ENCODE peak calls at places on chromosomes 7 and 10, in six cellular contexts. G is Panc1, H is cardiac muscle cell, K is transverse colon, W is HepG2, F is astrocyte. Z is an unnamed sample. For H3K4me1, the result is how much of the 10 kb centered on the place peaks cover.

GRCh38 chr7:44618045-44618444 is 11.6 kb downstream of the OGDH start:
- DNase-seq in G (no peak), H (no peak), K (no peak), W (no peak), F (no peak), Z (no peak)

GRCh38 chr7:35558841-35559240 is 136.1 kb downstream of the HERPUD2 start:
- DNase-seq in G (no peak), H (no peak), K (no peak), W (no peak), F (no peak), Z (no peak)

GRCh38 chr10:46022978-46023702 is 7.3 kb downstream of the NCOA4 start:
- DNase-seq in G (peak), H (peak), K (peak), W (peak), F (peak), Z (peak)

GRCh38 chr10:33198610-33199009 is 135.9 kb downstream of the NRP1 start:
- DNase-seq in G (no peak), H (no peak), K (no peak), W (peak), F (no peak), Z (no peak)

GRCh38 chr7:155980841-155981240 is 168.6 kb upstream of the SHH start:
- DNase-seq in G (no peak), H (no peak), K (no peak), W (no peak), F (no peak), Z (no peak)

GRCh38 chr7:106143711-106144347 is 31.7 kb upstream of the SYPL1 start:
- DNase-seq in G (no peak), H (no peak), K (no peak), W (no peak), F (no peak), Z (no peak)

GRCh38 chr7:144455040-144455404 is 51.5 kb upstream of the NOBOX start:
- DNase-seq in G (no peak), H (no peak), K (no peak), W (no peak), F (no peak), Z (no peak)

GRCh38 chr7:158743219-158743618 is 38.6 kb upstream of the NCAPG2 start:
- DNase-seq in G (no peak), H (no peak), K (no peak), W (no peak), F (no peak), Z (no peak)

GRCh38 chr7:106166651-106167342 is 54.7 kb upstream of the SYPL1 start:
- DNase-seq in G (no peak), H (peak), K (peak), W (peak), F (peak), Z (peak)

GRCh38 chr10:72753760-72754231 is 61.9 kb downstream of the MCU start:
- DNase-seq in G (no peak), H (no peak), K (no peak), W (no peak), F (no peak), Z (no peak)

GRCh38 chr7:43880596-43880995 is 11.3 kb upstream of the MRPS24 start:
- DNase-seq in G (no peak), H (no peak), K (no peak), W (no peak), F (no peak), Z (no peak)

GRCh38 chr10:25747038-25747437 is 187.0 kb upstream of the MYO3A start:
- DNase-seq in G (no peak), H (no peak), K (no peak), W (no peak), F (peak), Z (no peak)

GRCh38 chr7:50734246-50734645 is 48.5 kb downstream of the GRB10 start:
- DNase-seq in G (no peak), H (no peak), K (no peak), W (no peak), F (no peak), Z (no peak)

GRCh38 chr10:93947524-93947923 is 46.2 kb upstream of the PLCE1 start:
- DNase-seq in G (no peak), H (peak), K (no peak), W (no peak), F (peak), Z (no peak)

GRCh38 chr7:105429746-105430612 is 41.3 kb upstream of the SRPK2 start:
- DNase-seq in G (peak), H (peak), K (peak), W (peak), F (peak), Z (peak)

GRCh38 chr7:98286093-98286525 is 4.6 kb downstream of the BRI3 start:
- DNase-seq in G (no peak), H (peak), K (peak), W (peak), F (peak), Z (peak)

GRCh38 chr10:93039721-93040120 is 20.9 kb upstream of the CYP26C1 start:
- DNase-seq in G (no peak), H (peak), K (no peak), W (peak), F (peak), Z (peak)

GRCh38 chr7:77415822-77416620 is at the start of gene GSAP:
- DNase-seq in G (no peak), H (peak), K (peak), W (no peak), F (peak), Z (peak)

GRCh38 chr10:58435297-58435696 is 50.1 kb downstream of the TFAM start:
- DNase-seq in G (no peak), H (peak), K (peak), W (peak), F (peak), Z (peak)
- H3K27ac ChIP-seq in G (no peak), H (peak), K (peak), W (no peak), F (peak), Z (no peak)

DNA sequence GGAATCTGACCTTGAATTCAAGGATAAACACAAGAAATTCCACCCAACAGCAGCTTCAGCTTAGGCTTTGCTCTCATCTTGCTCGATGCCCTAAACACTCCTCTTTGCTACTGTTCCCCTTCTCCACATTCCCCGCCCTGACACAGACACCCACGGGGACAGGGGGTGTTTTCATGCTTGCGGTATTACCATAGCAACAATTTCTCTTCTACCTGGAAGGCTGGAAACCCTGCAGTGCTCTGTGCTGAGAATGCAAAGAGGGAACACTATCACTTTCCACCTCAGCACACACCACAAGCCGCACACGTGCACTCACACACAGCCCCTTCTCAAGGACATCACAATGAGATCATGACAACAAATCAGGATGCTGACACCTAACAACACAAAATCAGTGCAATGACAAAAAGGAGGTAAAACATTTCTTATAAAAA is 81.5 kb downstream of the RNF216 start:
- DNase-seq in G (no peak), H (no peak), K (peak), W (no peak), F (no peak), Z (peak)
- H3K4me1 ChIP-seq in G (under half), H (half or more), K (under half), W (under half), F (half or more), Z (under half)

GRCh38 chr10:110802090-110802489 is 69.6 kb upstream of the PDCD4 start:
- DNase-seq in G (no peak), H (peak), K (no peak), W (no peak), F (peak), Z (no peak)

GRCh38 chr10:110803830-110804338 is 67.8 kb upstream of the PDCD4 start:
- DNase-seq in G (peak), H (peak), K (peak), W (peak), F (no peak), Z (peak)

GRCh38 chr10:110805292-110805691 is 66.4 kb upstream of the PDCD4 start:
- DNase-seq in G (no peak), H (no peak), K (no peak), W (no peak), F (no peak), Z (no peak)

GRCh38 chr10:110803239-110803593 is 68.5 kb upstream of the PDCD4 start:
- DNase-seq in G (no peak), H (no peak), K (no peak), W (no peak), F (no peak), Z (no peak)

DNA sequence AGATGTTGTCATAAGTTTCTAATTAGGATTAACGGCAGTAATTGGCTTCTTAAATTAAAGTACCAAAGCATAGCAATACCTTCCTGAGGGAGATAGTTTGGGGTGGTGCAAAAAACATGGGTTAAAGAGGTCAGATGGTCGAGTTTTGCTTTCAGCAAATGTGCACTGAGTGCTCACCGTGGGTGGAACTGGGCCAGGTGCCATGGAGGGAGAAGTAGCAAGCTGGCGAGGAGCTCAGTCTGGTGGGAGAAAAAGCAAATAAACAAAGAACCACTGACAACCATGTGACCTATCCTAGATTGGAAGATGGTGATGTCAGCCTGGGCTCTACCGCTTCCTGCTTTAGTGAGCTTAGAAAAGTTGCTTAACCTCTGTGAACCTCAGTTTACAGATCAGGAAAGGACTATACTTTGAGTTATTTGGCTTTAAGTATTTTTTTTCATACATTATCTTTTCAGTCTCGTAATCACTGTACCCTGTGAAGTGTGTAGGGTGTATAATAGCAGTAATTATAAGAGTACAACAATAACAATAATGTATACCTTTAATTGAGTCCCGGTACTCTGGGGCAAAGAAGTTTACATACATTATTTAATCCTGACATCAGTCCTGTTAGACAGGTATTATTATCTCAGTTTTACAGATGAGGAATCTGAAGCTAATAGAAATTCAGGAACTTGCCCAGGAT is 69.0 kb upstream of the PDCD4 start:
- DNase-seq in G (no peak), H (peak), K (peak), W (peak), F (peak), Z (peak)
- H3K4me3 ChIP-seq in G (no peak), H (no peak), K (no peak), W (no peak), F (no peak), Z (no peak)

GRCh38 chr10:77168161-77168560 is 469.4 kb downstream of the KCNMA1 start:
- DNase-seq in G (no peak), H (no peak), K (no peak), W (no peak), F (no peak), Z (peak)
- H3K27ac ChIP-seq in G (no peak), H (no peak), K (no peak), W (no peak), F (no peak), Z (no peak)

DNA sequence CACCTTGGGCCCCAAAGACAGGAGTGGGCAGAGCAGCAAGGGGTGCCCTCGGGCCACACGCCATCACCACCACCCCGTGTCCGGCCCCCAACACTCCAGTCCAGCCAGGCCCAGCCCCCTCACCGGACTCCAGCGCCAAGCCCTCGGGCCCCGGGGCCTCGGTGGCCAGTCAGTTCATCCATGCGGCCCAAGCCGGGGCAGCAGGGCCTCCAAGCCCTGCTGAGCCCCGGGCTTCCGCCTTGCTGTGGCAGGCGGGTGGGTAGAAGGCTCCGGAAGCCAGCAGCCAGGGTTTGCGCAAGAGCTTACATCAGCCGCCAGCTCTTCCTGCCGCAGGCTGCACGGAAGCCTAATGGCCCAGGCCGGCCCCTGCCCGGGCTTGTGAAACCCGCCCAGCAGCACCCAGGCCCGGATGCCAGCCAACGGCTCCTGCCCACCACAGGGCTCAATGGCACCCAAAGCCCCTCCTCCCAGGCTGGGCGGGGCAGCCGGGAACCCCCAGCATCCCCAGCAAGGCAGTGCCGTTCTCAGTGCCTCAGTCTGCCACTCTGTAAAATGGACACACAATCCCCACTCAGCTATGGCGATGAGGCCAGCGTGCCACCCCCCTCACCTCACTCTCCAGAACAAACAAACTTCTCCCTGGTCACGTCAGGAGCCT is 26.5 kb downstream of the TNRC18 start:
- DNase-seq in G (no peak), H (peak), K (peak), W (peak), F (peak), Z (peak)
- H3K4me1 ChIP-seq in G (under half), H (under half), K (under half), W (under half), F (under half), Z (under half)

GRCh38 chr10:13706175-13706574 is 119.4 kb downstream of the PRPF18 start:
- DNase-seq in G (no peak), H (no peak), K (no peak), W (no peak), F (no peak), Z (no peak)
- H3K4me3 ChIP-seq in G (peak), H (no peak), K (no peak), W (no peak), F (peak), Z (no peak)

DNA sequence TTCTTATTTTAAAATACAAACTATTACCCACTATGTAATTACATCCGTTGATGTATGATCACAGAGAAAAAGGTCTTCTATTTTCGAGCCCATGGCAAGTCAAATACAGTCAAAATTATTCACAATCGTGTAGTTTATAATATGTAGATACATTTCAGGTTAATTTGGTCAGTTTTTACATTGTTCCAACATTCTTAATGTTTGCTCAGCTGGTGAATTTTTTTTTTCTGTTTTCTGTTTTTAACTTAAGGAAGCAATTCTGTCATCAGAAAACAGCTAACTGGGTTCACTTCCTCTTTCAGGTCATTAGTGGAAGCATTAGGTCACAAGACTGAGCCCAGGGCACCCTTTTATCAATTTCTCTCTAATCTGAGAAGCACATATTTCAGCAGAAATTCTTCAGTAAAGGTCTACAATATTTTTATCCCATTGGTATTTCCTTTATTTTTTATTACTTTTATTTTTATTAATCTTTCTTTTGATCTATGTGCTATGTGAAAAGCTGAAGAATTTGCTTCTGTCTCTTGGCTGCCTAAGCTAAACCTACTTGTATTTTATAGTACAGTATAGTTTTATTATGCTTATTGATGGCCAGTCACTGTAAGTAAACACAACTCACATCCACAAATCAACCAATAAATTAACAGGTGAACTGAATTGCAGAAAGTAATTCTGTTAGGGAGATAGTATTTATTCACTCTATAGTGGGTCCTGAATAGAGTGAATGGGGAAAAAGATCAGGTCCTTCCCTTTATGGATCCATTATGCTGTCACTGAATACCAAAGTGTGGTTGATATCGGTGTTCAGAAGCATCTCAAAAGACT is 84.6 kb downstream of the ICA1 start:
- DNase-seq in G (no peak), H (no peak), K (no peak), W (no peak), F (no peak), Z (peak)
- H3K27ac ChIP-seq in G (no peak), H (no peak), K (peak), W (no peak), F (no peak), Z (peak)

DNA sequence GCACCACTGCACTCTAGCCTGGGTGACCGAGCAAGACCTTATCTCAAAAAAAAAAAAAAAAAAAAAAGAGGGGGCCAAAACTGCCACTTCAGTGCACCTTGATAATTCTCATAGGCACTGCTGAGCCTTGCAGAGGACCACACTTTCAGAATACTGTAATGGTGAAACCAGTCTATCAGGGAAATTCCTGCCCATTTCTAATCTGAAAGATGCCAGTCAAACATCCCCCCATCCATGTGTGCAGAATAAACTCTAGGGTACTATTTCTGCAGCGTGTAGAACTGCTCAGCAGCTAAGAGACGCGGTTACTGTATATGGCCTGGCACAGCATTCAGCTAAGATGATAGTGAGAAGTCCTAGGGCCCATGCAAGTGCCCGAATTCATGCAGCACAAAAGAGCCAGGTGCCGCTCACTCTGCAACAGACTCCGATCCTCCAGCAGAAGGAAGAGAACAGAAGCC is 286.8 kb upstream of the KLF14 start:
- DNase-seq in G (no peak), H (no peak), K (no peak), W (no peak), F (no peak), Z (no peak)
- H3K4me1 ChIP-seq in G (under half), H (under half), K (under half), W (under half), F (under half), Z (under half)

Z was measured in small intestine.